ENCODE peak calls at places on chromosomes 5 and 9, in seven cellular contexts. X is sigmoid colon, S is cardiac muscle cell, O is fibroblast of mammary gland, P is fibroblast of the aortic adventitia, D is bronchial epithelial cell, A is prostate gland. K is an unnamed sample.
A peak's percentile ranks its signal among the peaks of the same experiment; 100 is the strongest.

GRCh38 chr9:129245276-129245675 is 67.2 kb upstream of the IER5L start:
- DNase-seq in O (peak; percentile 30), X (no peak), A (no peak), S (peak; percentile 34), P (no peak), D (peak; percentile 35), K (peak; percentile 18)

GRCh38 chr5:175718401-175719108 is 60.7 kb downstream of the HRH2 start:
- DNase-seq in P (peak; percentile 6), X (peak; percentile 51), D (peak; percentile 34), S (peak; percentile 43), A (peak; percentile 27), O (no peak), K (peak; percentile 29)

GRCh38 chr9:114156658-114157421 is 1.5 kb downstream of the COL27A1 start:
- DNase-seq in A (peak; percentile 38), D (peak; percentile 69), P (peak; percentile 68), O (peak; percentile 80), S (peak; percentile 89), X (peak; percentile 90), K (peak; percentile 78)

GRCh38 chr9:126307306-126308061 is 19.1 kb upstream of the MVB12B start:
- DNase-seq in A (no peak), D (no peak), X (no peak), S (no peak), P (no peak), O (no peak), K (no peak)

GRCh38 chr5:95664204-95664786 is 17.7 kb downstream of the RFESD start:
- DNase-seq in P (peak; percentile 72), X (no peak), O (peak; percentile 48), S (peak; percentile 54), D (peak; percentile 58), A (no peak), K (peak; percentile 59)

GRCh38 chr9:36861528-36862205 is 172.4 kb downstream of the PAX5 start:
- DNase-seq in D (no peak), A (no peak), S (no peak), O (no peak), P (no peak), X (no peak), K (no peak)

GRCh38 chr9:82363666-82364065 is 375.1 kb downstream of the SPATA31D1 start:
- DNase-seq in O (no peak), P (no peak), X (no peak), S (no peak), A (no peak), D (no peak), K (no peak)

GRCh38 chr5:123490974-123491373 is 21.0 kb upstream of the CSNK1G3 start:
- DNase-seq in O (no peak), P (no peak), D (no peak), S (no peak), X (no peak), A (no peak), K (no peak)

GRCh38 chr9:101691657-101692056 is 46.8 kb downstream of the GRIN3A start:
- DNase-seq in X (no peak), A (no peak), S (no peak), D (no peak), O (peak; percentile 31), P (no peak), K (no peak)

GRCh38 chr5:121251954-121252353 is 599.7 kb upstream of the FTMT start:
- DNase-seq in X (no peak), P (peak; percentile 70), S (peak; percentile 75), O (peak; percentile 14), D (peak; percentile 94), A (no peak), K (peak; percentile 23)

GRCh38 chr5:152688561-152689274 is 283.6 kb upstream of the NMUR2 start:
- DNase-seq in S (peak; percentile 89), A (no peak), P (peak; percentile 50), O (peak; percentile 95), D (peak; percentile 88), X (no peak), K (peak; percentile 39)

GRCh38 chr9:7174884-7175283 is 417.1 kb downstream of the KDM4C start:
- DNase-seq in S (no peak), A (no peak), D (no peak), X (no peak), O (no peak), P (no peak), K (no peak)

GRCh38 chr5:42974546-42974945 is 65.6 kb downstream of the ANXA2R start:
- DNase-seq in A (no peak), D (peak; percentile 66), O (no peak), S (no peak), P (no peak), X (no peak), K (no peak)

GRCh38 chr5:172830876-172831662 is 3.0 kb upstream of the ERGIC1 start:
- DNase-seq in P (peak; percentile 94), S (peak; percentile 95), X (no peak), D (peak; percentile 97), O (peak; percentile 99), A (no peak), K (peak; percentile 88)

GRCh38 chr5:128546658-128547281 is 8.7 kb upstream of the FBN2 start:
- DNase-seq in S (peak; percentile 39), X (no peak), P (no peak), A (no peak), D (peak; percentile 36), O (no peak), K (no peak)

GRCh38 chr5:72478684-72479083 is 28.5 kb downstream of the ZNF366 start:
- DNase-seq in X (no peak), A (no peak), P (peak; percentile 78), O (peak; percentile 36), S (no peak), D (no peak), K (no peak)

GRCh38 chr5:139100825-139101224 is 97.3 kb downstream of the SIL1 start:
- DNase-seq in A (no peak), P (peak; percentile 18), D (peak; percentile 78), S (peak; percentile 15), X (no peak), O (peak; percentile 76), K (peak; percentile 77)

GRCh38 chr9:33619666-33620404 is 95.8 kb downstream of the ANKRD18B start:
- DNase-seq in A (no peak), O (peak; percentile 85), P (peak; percentile 92), S (peak; percentile 90), X (no peak), D (peak; percentile 76), K (peak; percentile 93)

GRCh38 chr5:53008751-53009150 is 19.6 kb downstream of the ITGA2 start:
- DNase-seq in O (peak; percentile 80), D (peak; percentile 96), X (no peak), S (no peak), A (no peak), P (no peak), K (peak; percentile 79)

GRCh38 chr9:132160802-132161742 is 786 bp upstream of the NTNG2 start:
- DNase-seq in P (peak; percentile 80), X (no peak), O (peak; percentile 71), D (no peak), A (no peak), S (peak; percentile 77), K (peak; percentile 84)

GRCh38 chr9:21974230-21974541 is 20.0 kb downstream of the CDKN2A start:
- DNase-seq in A (no peak), X (no peak), D (no peak), O (no peak), S (no peak), P (no peak), K (no peak)
- H3K4me3 ChIP-seq in A (no peak overlapping the region), X (no peak overlapping the region), D (peak overlapping the region; percentile 57), O (peak overlapping the region; percentile 60), S (peak overlapping the region; percentile 40), P (peak overlapping the region; percentile 68), K (peak overlapping the region; percentile 67)

GRCh38 chr9:128067898-128068655 is at the start of gene SLC25A25:
- DNase-seq in P (peak; percentile 99), A (peak; percentile 100), O (peak; percentile 99), D (peak; percentile 97), S (peak; percentile 100), X (peak; percentile 100), K (peak; percentile 100)
- TF ChIP-seq CTCF in P (no peak), A (no peak), O (no peak), D (no peak), S (no peak), X (no peak), K (no peak)

GRCh38 chr9:131008909-131009618 is at the start of gene LAMC3:
- DNase-seq in O (no peak), P (no peak), X (no peak), A (no peak), D (no peak), S (peak; percentile 12), K (no peak)
- H3K4me3 ChIP-seq in O (no peak within 1 kb of the TSS), P (peak within 1 kb of the TSS; percentile 33), X (no peak within 1 kb of the TSS), A (peak within 1 kb of the TSS; percentile 16), D (peak within 1 kb of the TSS; percentile 6), S (peak within 1 kb of the TSS; percentile 20), K (peak within 1 kb of the TSS; percentile 33)

GRCh38 chr9:12699529-12699928 is 6.3 kb downstream of the TYRP1 start:
- DNase-seq in S (peak; percentile 79), P (peak; percentile 57), O (peak; percentile 35), X (no peak), A (no peak), D (no peak), K (peak; percentile 69)
- TF ChIP-seq CTCF in S (peak; percentile 56), P (peak; percentile 58), O (peak; percentile 52), X (no peak), A (no peak), D (no peak), K (peak; percentile 66)

GRCh38 chr5:107670927-107671741 is at the start of gene EFNA5:
- DNase-seq in X (peak; percentile 77), P (peak; percentile 44), D (peak; percentile 37), S (peak; percentile 63), O (peak; percentile 48), A (peak; percentile 20), K (peak; percentile 70)
- H3K4me3 ChIP-seq in X (peak within 1 kb of the TSS; percentile 47), P (peak within 1 kb of the TSS; percentile 71), D (peak within 1 kb of the TSS; percentile 86), S (peak within 1 kb of the TSS; percentile 73), O (peak within 1 kb of the TSS; percentile 58), A (peak within 1 kb of the TSS; percentile 46), K (peak within 1 kb of the TSS; percentile 84)

GRCh38 chr9:69223605-69224004 is 49.5 kb downstream of the TJP2 start:
- DNase-seq in A (no peak), S (peak; percentile 77), P (peak; percentile 68), D (peak; percentile 46), O (peak; percentile 57), X (no peak), K (peak; percentile 83)
- TF ChIP-seq CTCF in A (peak; percentile 20), S (peak; percentile 90), P (peak; percentile 88), D (peak; percentile 80), O (peak; percentile 83), X (no peak), K (peak; percentile 93)

K was measured in choroid plexus epithelial cell.